ENCODE peak calls at places on chromosome 6, in ten cellular contexts. L is OCI-LY7, X is right lobe of liver, S is omental fat pad, A is astrocyte, M is AG09309, I is Calu3, N is stomach, G is endothelial cell, C is Peyer's patch. E is an unnamed sample.

GRCh38 chr6:112839525-112839961 is 492.4 kb downstream of the RFPL4B start:
- DNase-seq in N (no peak), S (no peak), A (peak; percentile 92), X (no peak), G (no peak), C (no peak), M (peak; percentile 97), I (no peak), L (no peak), E (no peak)

GRCh38 chr6:14002176-14002947 is 77.6 kb downstream of the RNF182 start:
- DNase-seq in N (no peak), C (no peak), L (no peak), X (no peak), M (no peak), S (no peak), I (no peak), A (no peak), G (no peak), E (no peak)

GRCh38 chr6:20933057-20933792 is 399.0 kb downstream of the CDKAL1 start:
- DNase-seq in A (no peak), L (no peak), M (no peak), N (no peak), I (no peak), C (no peak), S (no peak), X (no peak), G (no peak), E (no peak)

GRCh38 chr6:170011233-170012142 is 260.1 kb downstream of the ERMARD start:
- DNase-seq in N (no peak), M (no peak), L (no peak), C (no peak), A (no peak), S (no peak), X (no peak), I (no peak), G (peak; percentile 22), E (no peak)

GRCh38 chr6:142693446-142693845 is 251.5 kb downstream of the HIVEP2 start:
- DNase-seq in S (no peak), M (peak; percentile 71), C (no peak), G (no peak), X (no peak), N (no peak), I (no peak), A (peak; percentile 73), L (no peak), E (no peak)

GRCh38 chr6:56073315-56073714 is 174.1 kb downstream of the COL21A1 start:
- DNase-seq in G (no peak), N (no peak), S (no peak), M (no peak), L (no peak), I (no peak), C (no peak), A (no peak), X (no peak), E (no peak)

GRCh38 chr6:168133186-168133585 is 54.2 kb upstream of the FRMD1 start:
- DNase-seq in C (no peak), G (no peak), L (no peak), S (no peak), A (peak; percentile 52), I (no peak), N (no peak), X (no peak), M (no peak), E (no peak)

GRCh38 chr6:42368156-42368555 is 83.6 kb downstream of the TRERF1 start:
- DNase-seq in S (no peak), I (no peak), N (no peak), G (no peak), C (no peak), L (no peak), M (no peak), A (no peak), X (no peak), E (no peak)

GRCh38 chr6:35893246-35893645 is 27.7 kb downstream of the SRPK1 start:
- DNase-seq in X (no peak), C (no peak), I (no peak), N (no peak), A (peak; percentile 51), S (no peak), G (no peak), M (no peak), L (no peak), E (no peak)

GRCh38 chr6:87100216-87100615 is 5.3 kb upstream of the CGA start:
- DNase-seq in S (no peak), C (no peak), G (no peak), X (no peak), I (no peak), A (no peak), L (no peak), N (no peak), M (no peak), E (no peak)

GRCh38 chr6:40780626-40781025 is 193.5 kb upstream of the LRFN2 start:
- DNase-seq in X (no peak), N (no peak), L (no peak), G (no peak), S (no peak), M (no peak), I (no peak), C (no peak), A (no peak), E (no peak)

GRCh38 chr6:73985891-73986290 is 289.9 kb downstream of the CD109 start:
- DNase-seq in S (no peak), L (no peak), G (no peak), A (peak; percentile 5), I (peak; percentile 35), N (no peak), M (peak; percentile 94), C (no peak), X (no peak), E (no peak)

GRCh38 chr6:84618836-84619235 is 145.6 kb downstream of the TBX18 start:
- DNase-seq in C (no peak), N (no peak), A (peak; percentile 68), S (no peak), G (no peak), L (no peak), M (no peak), X (no peak), I (no peak), E (no peak)

GRCh38 chr6:17410281-17410680 is 16.9 kb downstream of the CAP2 start:
- DNase-seq in I (no peak), S (no peak), X (no peak), G (no peak), N (no peak), C (no peak), L (no peak), M (no peak), A (no peak), E (no peak)

GRCh38 chr6:37125779-37126553 is 44.0 kb upstream of the PIM1 start:
- DNase-seq in I (no peak), S (no peak), C (no peak), M (no peak), G (peak; percentile 30), N (no peak), A (no peak), L (no peak), X (no peak), E (no peak)

GRCh38 chr6:37126961-37127360 is 43.0 kb upstream of the PIM1 start:
- DNase-seq in L (no peak), I (no peak), X (no peak), C (no peak), G (no peak), A (no peak), N (no peak), S (no peak), M (no peak), E (no peak)

GRCh38 chr6:37123957-37124729 is 45.8 kb upstream of the PIM1 start:
- DNase-seq in S (no peak), G (no peak), I (no peak), A (no peak), M (no peak), C (no peak), L (no peak), N (no peak), X (no peak), E (no peak)

GRCh38 chr6:37127961-37128862 is 41.7 kb upstream of the PIM1 start:
- DNase-seq in N (peak; percentile 56), G (no peak), A (peak; percentile 73), S (no peak), M (no peak), C (no peak), I (no peak), L (no peak), X (peak; percentile 86), E (no peak)

GRCh38 chr6:37126554-37126906 is 43.4 kb upstream of the PIM1 start:
- DNase-seq in N (no peak), A (no peak), G (no peak), L (no peak), M (no peak), C (no peak), I (no peak), S (no peak), X (no peak), E (no peak)
- TF ChIP-seq CTCF in N (no peak), A (no peak), G (no peak), L (no peak), M (no peak), C (no peak), I (no peak), S (no peak), X (no peak), E (peak; percentile 7)

GRCh38 chr6:158518196-158519127 is 41.4 kb upstream of the TMEM181 start:
- DNase-seq in I (peak; percentile 63), C (peak; percentile 44), N (peak; percentile 63), X (no peak), A (peak; percentile 65), S (no peak), M (peak; percentile 57), L (peak; percentile 87), G (peak; percentile 50), E (no peak)
- TF ChIP-seq CTCF in I (peak; percentile 45), C (no peak), N (peak; percentile 18), X (peak; percentile 57), A (peak; percentile 61), S (no peak), M (peak; percentile 74), L (peak; percentile 92), G (peak; percentile 39), E (peak; percentile 67)

DNA sequence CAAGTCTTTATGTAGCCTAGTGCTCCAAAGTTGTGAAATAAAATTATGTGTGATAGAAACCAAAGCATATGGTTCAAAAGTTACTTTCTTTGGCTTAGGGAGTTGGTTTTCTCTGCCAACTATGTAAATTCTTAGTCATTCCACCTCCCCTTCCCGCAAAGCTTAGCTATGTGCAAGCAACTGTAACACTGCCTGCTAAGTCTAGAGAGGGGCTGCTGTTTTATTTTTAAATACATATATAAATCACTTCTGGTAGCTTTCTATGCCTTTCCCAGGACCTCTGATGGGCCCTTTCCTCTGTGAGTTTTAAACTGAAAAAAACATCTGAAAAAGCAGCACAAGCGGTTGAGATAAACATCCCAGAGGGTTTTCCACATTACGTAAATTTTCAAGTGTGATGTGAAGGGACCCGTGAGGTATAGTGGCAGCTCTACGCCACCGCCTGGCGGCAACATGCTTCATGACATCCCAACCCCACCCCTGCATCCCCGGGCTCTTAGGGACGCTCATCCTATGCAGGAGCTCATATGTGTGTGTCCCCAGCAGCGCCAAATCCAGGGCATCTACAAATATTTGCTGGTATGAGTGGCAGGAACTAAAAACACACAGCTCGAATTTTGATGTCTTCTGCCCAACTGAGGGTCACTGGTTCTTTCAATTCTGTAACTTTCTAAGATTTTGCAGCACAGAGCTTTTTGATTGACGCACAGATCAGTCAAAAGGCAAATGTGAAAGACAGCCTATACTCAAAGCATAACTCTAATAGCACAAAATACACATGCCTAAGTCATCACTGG is 12.8 kb downstream of the SAYSD1 start:
- DNase-seq in C (peak; percentile 36), S (no peak), X (no peak), G (peak; percentile 70), N (peak; percentile 55), A (peak; percentile 66), M (peak; percentile 21), I (no peak), L (peak; percentile 49), E (no peak)
- TF ChIP-seq CTCF in C (no peak), S (no peak), X (peak; percentile 31), G (peak; percentile 70), N (peak; percentile 40), A (peak; percentile 27), M (peak; percentile 34), I (no peak), L (peak; percentile 79), E (no peak)

GRCh38 chr6:1424306-1424927 is 35.0 kb downstream of the FOXF2 start:
- DNase-seq in N (peak; percentile 63), S (no peak), I (peak; percentile 54), X (peak; percentile 62), G (peak; percentile 68), L (peak; percentile 8), M (no peak), C (no peak), A (peak; percentile 22), E (peak; percentile 53)
- TF ChIP-seq CTCF in N (no peak), S (no peak), I (peak; percentile 22), X (peak; percentile 74), G (peak; percentile 44), L (peak; percentile 76), M (peak; percentile 80), C (no peak), A (peak; percentile 72), E (peak; percentile 75)

E was measured in D721Med.